ENCODE peak calls at places on chromosome 17, in nine cellular contexts. One of them, this sample, is unnamed.

GRCh38 chr17:55496094-55496881 is 15.0 kb downstream of the SMIM36 start:
- DNase-seq in SK-N-SH: no peak
- DNase-seq in OCI-LY7: no peak
- DNase-seq in HCT116: no peak
- DNase-seq in neural progenitor cell: no peak
- DNase-seq in GM23248: peak
- DNase-seq in PC-3: no peak
- DNase-seq in GM23338: no peak
- DNase-seq in MM.1S: no peak
- DNase-seq in this sample: peak

GRCh38 chr17:47850692-47851573 is at the start of gene SP6:
- DNase-seq in SK-N-SH: peak
- DNase-seq in OCI-LY7: no peak
- DNase-seq in HCT116: peak
- DNase-seq in neural progenitor cell: peak
- DNase-seq in GM23248: peak
- DNase-seq in PC-3: peak
- DNase-seq in GM23338: peak
- DNase-seq in MM.1S: peak
- DNase-seq in this sample: peak

GRCh38 chr17:77488531-77489238 is 347.9 kb downstream of the SEC14L1 start:
- DNase-seq in SK-N-SH: no peak
- DNase-seq in OCI-LY7: no peak
- DNase-seq in HCT116: no peak
- DNase-seq in neural progenitor cell: no peak
- DNase-seq in GM23248: no peak
- DNase-seq in PC-3: no peak
- DNase-seq in GM23338: no peak
- DNase-seq in MM.1S: no peak
- DNase-seq in this sample: no peak

GRCh38 chr17:11140501-11140900 is 100.5 kb upstream of the SHISA6 start:
- DNase-seq in SK-N-SH: no peak
- DNase-seq in OCI-LY7: no peak
- DNase-seq in HCT116: no peak
- DNase-seq in neural progenitor cell: no peak
- DNase-seq in GM23248: no peak
- DNase-seq in PC-3: no peak
- DNase-seq in GM23338: no peak
- DNase-seq in MM.1S: no peak
- DNase-seq in this sample: no peak

GRCh38 chr17:28972437-28972836 is 21.1 kb upstream of the PHF12 start:
- DNase-seq in SK-N-SH: no peak
- DNase-seq in OCI-LY7: no peak
- DNase-seq in HCT116: no peak
- DNase-seq in neural progenitor cell: no peak
- DNase-seq in GM23248: peak
- DNase-seq in PC-3: no peak
- DNase-seq in GM23338: no peak
- DNase-seq in MM.1S: no peak
- DNase-seq in this sample: no peak

GRCh38 chr17:31458829-31459228 is 67.4 kb downstream of the RAB11FIP4 start:
- DNase-seq in SK-N-SH: no peak
- DNase-seq in OCI-LY7: no peak
- DNase-seq in HCT116: no peak
- DNase-seq in neural progenitor cell: no peak
- DNase-seq in GM23248: no peak
- DNase-seq in PC-3: no peak
- DNase-seq in GM23338: no peak
- DNase-seq in MM.1S: no peak
- DNase-seq in this sample: no peak

GRCh38 chr17:78879679-78880186 is 23.3 kb downstream of the CEP295NL start:
- DNase-seq in SK-N-SH: peak
- DNase-seq in OCI-LY7: no peak
- DNase-seq in HCT116: no peak
- DNase-seq in neural progenitor cell: no peak
- DNase-seq in GM23248: peak
- DNase-seq in PC-3: no peak
- DNase-seq in GM23338: no peak
- DNase-seq in MM.1S: no peak
- DNase-seq in this sample: peak

GRCh38 chr17:28689011-28689410 is 22.7 kb downstream of the PROCA1 start:
- DNase-seq in SK-N-SH: no peak
- DNase-seq in OCI-LY7: no peak
- DNase-seq in HCT116: no peak
- DNase-seq in neural progenitor cell: no peak
- DNase-seq in GM23248: no peak
- DNase-seq in PC-3: no peak
- DNase-seq in GM23338: no peak
- DNase-seq in MM.1S: no peak
- DNase-seq in this sample: no peak

GRCh38 chr17:77622627-77623026 is 335.9 kb upstream of the TNRC6C start:
- DNase-seq in SK-N-SH: no peak
- DNase-seq in OCI-LY7: no peak
- DNase-seq in HCT116: no peak
- DNase-seq in neural progenitor cell: no peak
- DNase-seq in GM23248: no peak
- DNase-seq in PC-3: peak
- DNase-seq in GM23338: no peak
- DNase-seq in MM.1S: no peak
- DNase-seq in this sample: no peak

GRCh38 chr17:67570797-67571196 is 146.9 kb upstream of the NOL11 start:
- DNase-seq in SK-N-SH: no peak
- DNase-seq in OCI-LY7: no peak
- DNase-seq in HCT116: no peak
- DNase-seq in neural progenitor cell: no peak
- DNase-seq in GM23248: no peak
- DNase-seq in PC-3: no peak
- DNase-seq in GM23338: no peak
- DNase-seq in MM.1S: no peak
- DNase-seq in this sample: no peak

GRCh38 chr17:55168970-55169687 is 95.6 kb upstream of the HLF start:
- DNase-seq in SK-N-SH: no peak
- DNase-seq in OCI-LY7: peak
- DNase-seq in HCT116: no peak
- DNase-seq in neural progenitor cell: no peak
- DNase-seq in GM23248: no peak
- DNase-seq in PC-3: no peak
- DNase-seq in GM23338: no peak
- DNase-seq in MM.1S: peak
- DNase-seq in this sample: no peak

GRCh38 chr17:81821603-81822311 is 11.3 kb downstream of the MCRIP1 start:
- DNase-seq in SK-N-SH: peak
- DNase-seq in OCI-LY7: no peak
- DNase-seq in HCT116: peak
- DNase-seq in neural progenitor cell: no peak
- DNase-seq in GM23248: peak
- DNase-seq in PC-3: peak
- DNase-seq in GM23338: peak
- DNase-seq in MM.1S: no peak
- DNase-seq in this sample: peak

GRCh38 chr17:48791128-48792032 is 25.6 kb downstream of the TTLL6 start:
- DNase-seq in SK-N-SH: peak
- DNase-seq in OCI-LY7: peak
- DNase-seq in HCT116: peak
- DNase-seq in neural progenitor cell: peak
- DNase-seq in GM23248: peak
- DNase-seq in PC-3: peak
- DNase-seq in GM23338: peak
- DNase-seq in MM.1S: peak
- DNase-seq in this sample: peak

GRCh38 chr17:79607941-79608728 is 2.7 kb downstream of the RBFOX3 start:
- DNase-seq in SK-N-SH: peak
- DNase-seq in OCI-LY7: no peak
- DNase-seq in HCT116: peak
- DNase-seq in neural progenitor cell: peak
- DNase-seq in GM23248: peak
- DNase-seq in PC-3: peak
- DNase-seq in GM23338: peak
- DNase-seq in MM.1S: no peak
- DNase-seq in this sample: peak

GRCh38 chr17:32126746-32127145 is 15.6 kb upstream of the RHOT1 start:
- DNase-seq in SK-N-SH: no peak
- DNase-seq in OCI-LY7: no peak
- DNase-seq in HCT116: no peak
- DNase-seq in neural progenitor cell: no peak
- DNase-seq in GM23248: no peak
- DNase-seq in PC-3: no peak
- DNase-seq in GM23338: no peak
- DNase-seq in MM.1S: no peak
- DNase-seq in this sample: no peak

GRCh38 chr17:50918071-50918932 is 52.1 kb upstream of the TOB1 start:
- DNase-seq in SK-N-SH: no peak
- DNase-seq in OCI-LY7: no peak
- DNase-seq in HCT116: no peak
- DNase-seq in neural progenitor cell: no peak
- DNase-seq in GM23248: no peak
- DNase-seq in PC-3: no peak
- DNase-seq in GM23338: no peak
- DNase-seq in MM.1S: no peak
- DNase-seq in this sample: no peak

GRCh38 chr17:48633266-48633816 is 7.2 kb upstream of the HOXB9 start:
- DNase-seq in SK-N-SH: no peak
- DNase-seq in OCI-LY7: no peak
- DNase-seq in HCT116: no peak
- DNase-seq in neural progenitor cell: no peak
- DNase-seq in GM23248: no peak
- DNase-seq in PC-3: no peak
- DNase-seq in GM23338: peak
- DNase-seq in MM.1S: no peak
- DNase-seq in this sample: no peak

GRCh38 chr17:58306131-58306951 is 22.3 kb downstream of the TSPOAP1 start:
- DNase-seq in SK-N-SH: peak
- DNase-seq in OCI-LY7: no peak
- DNase-seq in HCT116: no peak
- DNase-seq in neural progenitor cell: no peak
- DNase-seq in GM23248: no peak
- DNase-seq in PC-3: no peak
- DNase-seq in GM23338: no peak
- DNase-seq in MM.1S: no peak
- DNase-seq in this sample: no peak

GRCh38 chr17:41082565-41083136 is 1.3 kb upstream of the KRTAP4-7 start:
- DNase-seq in SK-N-SH: no peak
- DNase-seq in OCI-LY7: no peak
- DNase-seq in HCT116: no peak
- DNase-seq in neural progenitor cell: no peak
- DNase-seq in GM23248: peak
- DNase-seq in PC-3: peak
- DNase-seq in GM23338: no peak
- DNase-seq in MM.1S: no peak
- DNase-seq in this sample: no peak

GRCh38 chr17:44191941-44192496 is 5.2 kb downstream of the TMUB2 start:
- DNase-seq in SK-N-SH: no peak
- DNase-seq in OCI-LY7: no peak
- DNase-seq in HCT116: no peak
- DNase-seq in neural progenitor cell: no peak
- DNase-seq in GM23248: no peak
- DNase-seq in PC-3: peak
- DNase-seq in GM23338: peak
- DNase-seq in MM.1S: no peak
- DNase-seq in this sample: no peak
- H3K27ac ChIP-seq in SK-N-SH: no peak
- H3K27ac ChIP-seq in OCI-LY7: no peak
- H3K27ac ChIP-seq in HCT116: no peak
- H3K27ac ChIP-seq in neural progenitor cell: peak
- H3K27ac ChIP-seq in GM23248: no peak
- H3K27ac ChIP-seq in PC-3: no peak
- H3K27ac ChIP-seq in GM23338: peak
- H3K27ac ChIP-seq in MM.1S: no peak
- H3K27ac ChIP-seq in this sample: peak

GRCh38 chr17:7314719-7315569 is at the start of gene GPS2:
- DNase-seq in SK-N-SH: peak
- DNase-seq in OCI-LY7: peak
- DNase-seq in HCT116: peak
- DNase-seq in neural progenitor cell: peak
- DNase-seq in GM23248: peak
- DNase-seq in PC-3: peak
- DNase-seq in GM23338: peak
- DNase-seq in MM.1S: peak
- DNase-seq in this sample: peak

GRCh38 chr17:7313028-7313889 is 1.9 kb downstream of the GPS2 start:
- DNase-seq in SK-N-SH: no peak
- DNase-seq in OCI-LY7: peak
- DNase-seq in HCT116: no peak
- DNase-seq in neural progenitor cell: no peak
- DNase-seq in GM23248: peak
- DNase-seq in PC-3: peak
- DNase-seq in GM23338: peak
- DNase-seq in MM.1S: no peak
- DNase-seq in this sample: no peak

GRCh38 chr17:7315570-7316243 is 547 bp upstream of the GPS2 start:
- DNase-seq in SK-N-SH: no peak
- DNase-seq in OCI-LY7: no peak
- DNase-seq in HCT116: no peak
- DNase-seq in neural progenitor cell: no peak
- DNase-seq in GM23248: no peak
- DNase-seq in PC-3: peak
- DNase-seq in GM23338: no peak
- DNase-seq in MM.1S: no peak
- DNase-seq in this sample: no peak

GRCh38 chr17:7312432-7313027 is 2.6 kb downstream of the GPS2 start:
- DNase-seq in SK-N-SH: no peak
- DNase-seq in OCI-LY7: no peak
- DNase-seq in HCT116: no peak
- DNase-seq in neural progenitor cell: no peak
- DNase-seq in GM23248: no peak
- DNase-seq in PC-3: no peak
- DNase-seq in GM23338: no peak
- DNase-seq in MM.1S: no peak
- DNase-seq in this sample: no peak

GRCh38 chr17:7313890-7314718 is 1.1 kb downstream of the GPS2 start:
- DNase-seq in SK-N-SH: no peak
- DNase-seq in OCI-LY7: peak
- DNase-seq in HCT116: no peak
- DNase-seq in neural progenitor cell: no peak
- DNase-seq in GM23248: peak
- DNase-seq in PC-3: peak
- DNase-seq in GM23338: no peak
- DNase-seq in MM.1S: peak
- DNase-seq in this sample: no peak
- TF ChIP-seq EZH2phosphoT487 in SK-N-SH: no peak
- TF ChIP-seq EZH2phosphoT487 in OCI-LY7: no peak
- TF ChIP-seq EZH2phosphoT487 in HCT116: no peak
- TF ChIP-seq EZH2phosphoT487 in neural progenitor cell: no peak
- TF ChIP-seq EZH2phosphoT487 in GM23248: no peak
- TF ChIP-seq EZH2phosphoT487 in PC-3: no peak
- TF ChIP-seq EZH2phosphoT487 in GM23338: no peak
- TF ChIP-seq EZH2phosphoT487 in MM.1S: no peak
- TF ChIP-seq EZH2phosphoT487 in this sample: no peak

GRCh38 chr17:82884341-82884871 is 44.6 kb upstream of the ZNF750 start:
- DNase-seq in SK-N-SH: no peak
- DNase-seq in OCI-LY7: no peak
- DNase-seq in HCT116: no peak
- DNase-seq in neural progenitor cell: no peak
- DNase-seq in GM23248: no peak
- DNase-seq in PC-3: no peak
- DNase-seq in GM23338: no peak
- DNase-seq in MM.1S: no peak
- DNase-seq in this sample: no peak
- H3K27ac ChIP-seq in SK-N-SH: no peak
- H3K27ac ChIP-seq in OCI-LY7: peak
- H3K27ac ChIP-seq in HCT116: no peak
- H3K27ac ChIP-seq in neural progenitor cell: no peak
- H3K27ac ChIP-seq in GM23248: no peak
- H3K27ac ChIP-seq in PC-3: no peak
- H3K27ac ChIP-seq in GM23338: no peak
- H3K27ac ChIP-seq in MM.1S: no peak
- H3K27ac ChIP-seq in this sample: peak

GRCh38 chr17:42843358-42843934 is 934 bp upstream of the AOC2 start:
- DNase-seq in SK-N-SH: peak
- DNase-seq in OCI-LY7: peak
- DNase-seq in HCT116: peak
- DNase-seq in neural progenitor cell: peak
- DNase-seq in GM23248: peak
- DNase-seq in PC-3: peak
- DNase-seq in GM23338: peak
- DNase-seq in MM.1S: no peak
- DNase-seq in this sample: peak
- TF ChIP-seq EZH2phosphoT487 in SK-N-SH: no peak
- TF ChIP-seq EZH2phosphoT487 in OCI-LY7: no peak
- TF ChIP-seq EZH2phosphoT487 in HCT116: no peak
- TF ChIP-seq EZH2phosphoT487 in neural progenitor cell: no peak
- TF ChIP-seq EZH2phosphoT487 in GM23248: no peak
- TF ChIP-seq EZH2phosphoT487 in PC-3: no peak
- TF ChIP-seq EZH2phosphoT487 in GM23338: no peak
- TF ChIP-seq EZH2phosphoT487 in MM.1S: no peak
- TF ChIP-seq EZH2phosphoT487 in this sample: no peak